ENCODE peak calls at places on chromosomes 11 and 22, in six cellular contexts. C is A549, L is H1, O is SK-N-SH, B is ovary, A is HepG2. Z is an unnamed sample.

GRCh38 chr11:83002047-83002446 is 69.7 kb downstream of the RAB30 start:
- DNase-seq in C (no peak), L (no peak), O (no peak), B (no peak), A (no peak), Z (no peak)

GRCh38 chr11:47514825-47515647 is 37.9 kb downstream of the CELF1 start:
- DNase-seq in C (no peak), L (no peak), O (no peak), B (no peak), A (no peak), Z (no peak)

GRCh38 chr11:58914821-58915543 is 24.3 kb upstream of the GLYATL1 start:
- DNase-seq in C (no peak), L (no peak), O (no peak), B (no peak), A (no peak), Z (no peak)

GRCh38 chr11:5737091-5737490 is 843 bp downstream of the OR56B1 start:
- DNase-seq in C (no peak), L (no peak), O (no peak), B (no peak), A (no peak), Z (no peak)

GRCh38 chr11:87374206-87374793 is 336.6 kb downstream of the TMEM135 start:
- DNase-seq in C (no peak), L (no peak), O (no peak), B (no peak), A (no peak), Z (no peak)

GRCh38 chr11:131514062-131514461 is 143.6 kb downstream of the NTM start:
- DNase-seq in C (no peak), L (no peak), O (no peak), B (no peak), A (no peak), Z (no peak)

GRCh38 chr11:82908311-82908710 is 6.8 kb downstream of the DDIAS start:
- DNase-seq in C (no peak), L (no peak), O (no peak), B (no peak), A (no peak), Z (no peak)

GRCh38 chr22:35231585-35232084 is 25.7 kb upstream of the HMGXB4 start:
- DNase-seq in C (peak; percentile 31), L (peak; percentile 68), O (peak; percentile 60), B (peak; percentile 49), A (peak; percentile 75), Z (peak; percentile 72)

GRCh38 chr11:73398132-73398526 is 21.9 kb downstream of the RELT start:
- DNase-seq in C (no peak), L (no peak), O (no peak), B (no peak), A (no peak), Z (no peak)

GRCh38 chr11:47843354-47844060 is 4.6 kb downstream of the NUP160 start:
- DNase-seq in C (no peak), L (no peak), O (no peak), B (no peak), A (no peak), Z (no peak)

DNA sequence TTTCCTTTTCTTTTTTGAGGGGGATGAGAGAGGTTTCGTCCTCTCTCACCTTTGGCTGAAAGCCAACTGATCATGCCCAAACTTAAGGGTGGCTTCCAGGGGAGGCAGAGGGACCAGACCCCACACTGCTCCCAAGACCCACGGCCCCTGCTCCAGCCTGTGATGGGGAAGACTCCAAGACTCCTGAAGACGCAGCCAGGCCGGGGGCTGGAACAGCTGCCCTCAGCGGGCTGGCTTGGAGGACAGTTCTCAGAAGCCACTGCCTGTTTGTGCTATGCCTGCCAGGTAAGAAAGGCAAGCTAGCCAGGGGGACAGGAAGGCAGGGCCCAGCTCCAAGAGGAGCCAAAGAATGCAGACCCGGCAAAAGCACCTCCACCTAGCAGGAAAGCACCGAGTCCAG is 31.5 kb downstream of the GNB1L start:
- DNase-seq in C (no peak), L (no peak), O (peak; percentile 27), B (no peak), A (no peak), Z (peak; percentile 17)
- TF ChIP-seq EP300 in C (no peak), L (no peak), O (no peak), B (no peak), A (no peak), Z (no peak)

GRCh38 chr11:75351541-75352416 is at the start of gene ARRB1:
- DNase-seq in C (peak; percentile 70), L (no peak), O (peak; percentile 92), B (peak; percentile 80), A (peak; percentile 90), Z (peak; percentile 82)

GRCh38 chr11:75356613-75357012 is 5.2 kb upstream of the ARRB1 start:
- DNase-seq in C (no peak), L (no peak), O (no peak), B (no peak), A (no peak), Z (no peak)

GRCh38 chr11:75350743-75351540 is 519 bp downstream of the ARRB1 start:
- DNase-seq in C (no peak), L (no peak), O (peak; percentile 67), B (peak; percentile 64), A (no peak), Z (peak; percentile 65)

GRCh38 chr11:75352417-75353206 is 1.2 kb upstream of the ARRB1 start:
- DNase-seq in C (no peak), L (no peak), O (no peak), B (no peak), A (no peak), Z (peak; percentile 67)

GRCh38 chr11:75355051-75355450 is 3.6 kb upstream of the ARRB1 start:
- DNase-seq in C (no peak), L (no peak), O (no peak), B (no peak), A (no peak), Z (no peak)
- TF ChIP-seq EP300 in C (no peak), L (no peak), O (no peak), B (no peak), A (no peak), Z (no peak)

DNA sequence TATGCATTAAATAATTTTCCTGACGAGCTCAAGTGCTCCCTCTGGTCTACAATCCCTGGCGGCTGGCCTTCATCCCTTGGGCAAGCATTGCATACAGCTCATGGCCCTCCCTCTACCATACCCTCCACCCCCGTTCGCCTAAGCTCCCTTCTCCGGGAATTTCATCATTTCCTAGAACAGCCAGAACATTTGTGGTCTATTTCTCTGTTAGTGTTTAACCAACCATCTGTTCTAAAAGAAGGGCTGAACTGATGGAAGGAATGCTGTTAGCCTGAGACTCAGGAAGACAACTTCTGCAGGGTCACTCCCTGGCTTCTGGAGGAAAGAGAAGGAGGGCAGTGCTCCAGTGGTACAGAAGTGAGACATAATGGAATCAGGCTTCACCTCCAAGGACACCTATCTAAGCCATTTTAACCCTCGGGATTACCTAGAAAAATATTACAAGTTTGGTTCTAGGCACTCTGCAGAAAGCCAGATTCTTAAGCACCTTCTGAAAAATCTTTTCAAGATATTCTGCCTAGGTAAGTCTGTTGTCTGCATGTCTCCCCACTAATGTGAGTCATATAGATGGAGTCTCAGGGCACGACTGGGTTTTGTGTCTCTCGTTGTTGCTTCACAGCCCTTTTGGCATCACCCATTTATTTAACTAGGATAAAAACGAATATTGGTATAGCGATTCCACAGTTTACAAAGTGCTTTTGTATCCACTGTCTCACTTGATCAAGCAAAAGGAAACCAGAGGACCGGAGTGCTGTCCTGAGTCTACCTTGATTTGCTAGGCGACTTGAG is at the start of gene NNMT:
- DNase-seq in C (no peak), L (no peak), O (no peak), B (peak; percentile 36), A (no peak), Z (peak; percentile 44)
- TF ChIP-seq EP300 in C (peak; percentile 35), L (no peak), O (peak; percentile 53), B (peak; percentile 97), A (no peak), Z (peak; percentile 92)

GRCh38 chr11:27847496-27847895 is 147.2 kb upstream of the BDNF start:
- DNase-seq in C (no peak), L (no peak), O (no peak), B (no peak), A (no peak), Z (no peak)

DNA sequence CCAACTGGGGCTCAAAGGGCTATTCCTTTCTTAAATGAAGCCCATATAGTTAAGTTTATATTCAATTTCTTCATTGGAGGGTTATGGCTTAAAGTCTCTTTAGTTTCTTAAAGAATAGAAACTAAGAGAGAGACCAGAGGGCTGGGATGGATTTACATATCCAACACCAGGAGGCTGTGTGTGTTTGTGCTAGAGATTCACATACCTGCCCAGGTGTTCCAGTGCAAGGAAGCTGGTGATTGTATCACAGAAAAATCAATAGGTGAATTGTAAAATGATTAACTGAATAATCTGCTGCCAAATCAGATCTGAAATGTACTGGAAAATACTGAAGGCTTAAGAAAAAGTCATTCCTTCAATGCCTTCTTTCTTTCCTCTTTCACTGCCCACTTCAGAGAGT is 148.2 kb upstream of the BDNF start:
- DNase-seq in C (no peak), L (no peak), O (no peak), B (no peak), A (no peak), Z (no peak)
- TF ChIP-seq EP300 in C (no peak), L (no peak), O (no peak), B (no peak), A (no peak), Z (no peak)